ENCODE peak calls at places on chromosomes 3 and 15, in five cellular contexts. R is bronchial epithelial cell, J is kidney, X is GM23338, P is GM06990. M is an unnamed sample.

GRCh38 chr15:91128028-91128427 is 28.0 kb downstream of the SV2B start:
- DNase-seq in R (no peak), J (no peak), X (no peak), P (no peak), M (no peak)

GRCh38 chr3:71955549-71956373 is 170.8 kb upstream of the PROK2 start:
- DNase-seq in R (peak; percentile 52), J (peak; percentile 83), X (peak; percentile 84), P (peak; percentile 38), M (no peak)

GRCh38 chr3:78570482-78570881 is 1197.3 kb downstream of the ROBO1 start:
- DNase-seq in R (peak; percentile 2), J (no peak), X (no peak), P (no peak), M (no peak)

GRCh38 chr3:189708375-189708774 is 77.2 kb downstream of the TP63 start:
- DNase-seq in R (no peak), J (no peak), X (no peak), P (no peak), M (no peak)

GRCh38 chr3:47339951-47340350 is 40.9 kb upstream of the PTPN23 start:
- DNase-seq in R (no peak), J (no peak), X (no peak), P (no peak), M (no peak)

GRCh38 chr3:191417457-191417729 is 43.6 kb upstream of the PYDC2 start:
- DNase-seq in R (no peak), J (no peak), X (no peak), P (no peak), M (no peak)

GRCh38 chr3:10419637-10420232 is 85.7 kb downstream of the ATP2B2 start:
- DNase-seq in R (peak; percentile 78), J (no peak), X (no peak), P (no peak), M (no peak)

GRCh38 chr3:133408366-133408765 is 8.5 kb downstream of the BFSP2 start:
- DNase-seq in R (no peak), J (no peak), X (no peak), P (no peak), M (no peak)

GRCh38 chr3:149273096-149273751 is 51.6 kb upstream of the CP start:
- DNase-seq in R (peak; percentile 73), J (no peak), X (peak; percentile 93), P (peak; percentile 50), M (peak; percentile 61)

DNA sequence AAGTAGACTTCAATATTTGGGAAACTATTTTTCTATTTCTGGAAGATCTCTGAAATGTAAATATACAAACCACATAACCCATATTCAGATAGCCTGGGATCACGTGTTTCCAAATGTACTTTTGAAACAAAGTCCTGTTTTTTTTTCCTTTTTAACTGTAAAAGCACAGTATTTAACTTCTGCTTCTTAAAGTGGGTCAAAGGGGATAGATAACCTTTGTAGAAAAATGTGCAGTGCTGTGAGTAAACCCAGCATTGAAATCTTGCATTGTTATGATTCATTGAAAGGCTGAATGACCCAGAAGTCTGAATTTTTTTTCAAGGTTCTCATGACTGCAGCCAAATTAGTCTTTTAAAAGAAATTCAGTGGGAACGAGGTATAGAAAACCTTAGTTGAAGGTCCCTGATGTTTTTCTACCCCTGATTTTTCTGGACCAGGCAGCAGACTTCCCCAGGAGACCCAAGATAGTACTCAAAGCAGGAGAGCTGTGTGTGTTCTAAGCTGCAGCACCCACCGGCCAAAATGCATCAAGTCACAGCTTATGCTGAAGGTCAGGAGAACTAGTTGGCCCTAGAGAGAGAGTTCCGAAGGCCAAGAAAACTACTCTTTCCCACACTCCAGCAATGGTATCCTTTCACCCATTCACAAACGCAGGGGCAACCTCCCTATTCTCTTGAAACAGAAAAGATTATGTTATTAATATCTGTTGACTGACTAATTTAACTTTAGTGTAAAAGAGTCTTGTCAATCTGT is 43.6 kb upstream of the APH1B start:
- DNase-seq in R (peak; percentile 72), J (no peak), X (no peak), P (no peak), M (no peak)
- H3K4me3 ChIP-seq in R (no peak overlapping the region), J (no peak overlapping the region), X (no peak overlapping the region), P (no peak overlapping the region), M (no peak overlapping the region)

GRCh38 chr3:61912158-61912557 is 350.8 kb downstream of the PTPRG start:
- DNase-seq in R (no peak), J (no peak), X (no peak), P (no peak), M (no peak)
- TF ChIP-seq CTCF in R (no peak), J (no peak), X (no peak), P (no peak), M (no peak)

DNA sequence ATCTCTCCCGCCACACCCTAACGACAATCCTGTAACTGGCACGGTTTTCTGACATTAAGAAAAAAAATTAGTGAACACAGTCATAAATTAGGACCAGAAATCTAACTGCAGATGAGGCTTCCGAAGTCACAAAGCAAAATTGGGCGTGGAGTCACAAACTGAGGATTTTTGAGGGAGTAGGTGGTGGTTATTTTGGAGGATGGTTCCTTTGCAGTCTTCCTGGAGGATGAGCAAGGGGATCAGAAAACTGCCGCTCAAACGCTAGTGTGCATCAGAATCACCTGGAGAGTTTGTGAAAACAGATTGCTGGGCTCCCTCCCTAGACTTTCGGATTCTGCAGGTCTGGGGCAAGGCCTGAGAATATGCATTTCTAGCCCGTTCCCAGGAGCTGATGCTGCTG is 334.8 kb downstream of the RORA start:
- DNase-seq in R (no peak), J (no peak), X (no peak), P (no peak), M (no peak)
- H3K4me3 ChIP-seq in R (no peak overlapping the region), J (no peak overlapping the region), X (no peak overlapping the region), P (no peak overlapping the region), M (no peak overlapping the region)

DNA sequence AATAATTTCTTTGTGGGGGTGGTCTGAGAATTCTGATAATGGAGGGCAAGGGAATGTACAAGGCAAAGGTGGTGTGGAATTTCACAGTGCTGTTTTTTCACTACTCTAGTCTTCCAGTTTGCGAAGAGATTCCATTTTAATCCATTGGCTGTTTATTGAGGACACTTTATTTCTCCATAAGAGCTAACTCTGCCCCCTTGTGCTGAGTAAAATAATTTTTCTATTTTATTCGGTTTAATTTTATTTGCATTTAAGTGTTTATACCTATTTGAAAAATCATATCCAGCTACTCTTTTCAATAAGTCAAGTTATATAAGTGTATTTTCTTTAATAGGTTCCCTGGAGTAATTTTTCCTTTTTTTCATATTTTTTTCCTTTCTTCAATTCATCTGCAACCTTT is 840.1 kb downstream of the TUSC7 start:
- DNase-seq in R (no peak), J (no peak), X (no peak), P (no peak), M (no peak)
- TF ChIP-seq CTCF in R (no peak), J (no peak), X (no peak), P (no peak), M (peak; percentile 33)

GRCh38 chr3:173140986-173141385 is at the start of gene SPATA16:
- DNase-seq in R (no peak), J (no peak), X (peak; percentile 31), P (peak; percentile 5), M (no peak)

GRCh38 chr3:173135059-173135458 is 6.0 kb downstream of the SPATA16 start:
- DNase-seq in R (peak; percentile 8), J (no peak), X (no peak), P (no peak), M (no peak)

GRCh38 chr3:173138031-173138430 is 3.0 kb downstream of the SPATA16 start:
- DNase-seq in R (no peak), J (no peak), X (no peak), P (no peak), M (peak; percentile 68)
- H3K4me3 ChIP-seq in R (no peak overlapping the region), J (no peak overlapping the region), X (no peak overlapping the region), P (no peak overlapping the region), M (no peak overlapping the region)

M was measured in epithelial cell of proximal tubule.